ENCODE peak calls at places on chromosomes 2 and 18, in four cellular contexts. One of them, this sample, is unnamed.

GRCh38 chr2:82790277-82791021 is 1668.6 kb downstream of the SUCLG1 start:
- DNase-seq in IMR-90: peak
- DNase-seq in brain microvascular endothelial cell: peak
- DNase-seq in CD8-positive, alpha-beta T cell: no peak
- DNase-seq in this sample: peak

GRCh38 chr2:238237441-238237840 is 2.4 kb downstream of the HES6 start:
- DNase-seq in IMR-90: no peak
- DNase-seq in brain microvascular endothelial cell: no peak
- DNase-seq in CD8-positive, alpha-beta T cell: no peak
- DNase-seq in this sample: no peak

GRCh38 chr2:109674894-109675534 is 60.9 kb downstream of the SOWAHC start:
- DNase-seq in IMR-90: no peak
- DNase-seq in brain microvascular endothelial cell: no peak
- DNase-seq in CD8-positive, alpha-beta T cell: no peak
- DNase-seq in this sample: no peak

GRCh38 chr2:12303181-12304030 is 413.3 kb upstream of the TRIB2 start:
- DNase-seq in IMR-90: peak
- DNase-seq in brain microvascular endothelial cell: peak
- DNase-seq in CD8-positive, alpha-beta T cell: no peak
- DNase-seq in this sample: peak

GRCh38 chr18:46946656-46947282 is 29.4 kb downstream of the KATNAL2 start:
- DNase-seq in IMR-90: peak
- DNase-seq in brain microvascular endothelial cell: peak
- DNase-seq in CD8-positive, alpha-beta T cell: peak
- DNase-seq in this sample: peak

GRCh38 chr2:174546519-174547506 is 50.8 kb downstream of the WIPF1 start:
- DNase-seq in IMR-90: peak
- DNase-seq in brain microvascular endothelial cell: peak
- DNase-seq in CD8-positive, alpha-beta T cell: no peak
- DNase-seq in this sample: peak

GRCh38 chr2:227503433-227504406 is 31.8 kb downstream of the AGFG1 start:
- DNase-seq in IMR-90: peak
- DNase-seq in brain microvascular endothelial cell: peak
- DNase-seq in CD8-positive, alpha-beta T cell: no peak
- DNase-seq in this sample: peak

GRCh38 chr18:75123113-75123512 is 85.8 kb downstream of the PTGR3 start:
- DNase-seq in IMR-90: no peak
- DNase-seq in brain microvascular endothelial cell: no peak
- DNase-seq in CD8-positive, alpha-beta T cell: peak
- DNase-seq in this sample: no peak

GRCh38 chr2:134866498-134867099 is 28.2 kb downstream of the ACMSD start:
- DNase-seq in IMR-90: peak
- DNase-seq in brain microvascular endothelial cell: peak
- DNase-seq in CD8-positive, alpha-beta T cell: no peak
- DNase-seq in this sample: peak

GRCh38 chr18:6374935-6375529 is 39.7 kb downstream of the L3MBTL4 start:
- DNase-seq in IMR-90: no peak
- DNase-seq in brain microvascular endothelial cell: no peak
- DNase-seq in CD8-positive, alpha-beta T cell: no peak
- DNase-seq in this sample: no peak

GRCh38 chr2:191401287-191401686 is 156.1 kb downstream of the MYO1B start:
- DNase-seq in IMR-90: peak
- DNase-seq in brain microvascular endothelial cell: peak
- DNase-seq in CD8-positive, alpha-beta T cell: no peak
- DNase-seq in this sample: peak

GRCh38 chr2:111119004-111119846 is 1.5 kb upstream of the BCL2L11 start:
- DNase-seq in IMR-90: no peak
- DNase-seq in brain microvascular endothelial cell: no peak
- DNase-seq in CD8-positive, alpha-beta T cell: peak
- DNase-seq in this sample: no peak

GRCh38 chr2:105933906-105934305 is 189.2 kb downstream of the NCK2 start:
- DNase-seq in IMR-90: no peak
- DNase-seq in brain microvascular endothelial cell: no peak
- DNase-seq in CD8-positive, alpha-beta T cell: no peak
- DNase-seq in this sample: no peak

GRCh38 chr2:242035858-242036652 is 166.5 kb downstream of the RTP5 start:
- DNase-seq in IMR-90: no peak
- DNase-seq in brain microvascular endothelial cell: no peak
- DNase-seq in CD8-positive, alpha-beta T cell: peak
- DNase-seq in this sample: no peak

GRCh38 chr2:8080063-8080462 is 601.8 kb upstream of the ID2 start:
- DNase-seq in IMR-90: no peak
- DNase-seq in brain microvascular endothelial cell: no peak
- DNase-seq in CD8-positive, alpha-beta T cell: no peak
- DNase-seq in this sample: no peak

GRCh38 chr18:3114026-3114425 is 101.1 kb upstream of the LPIN2 start:
- DNase-seq in IMR-90: no peak
- DNase-seq in brain microvascular endothelial cell: no peak
- DNase-seq in CD8-positive, alpha-beta T cell: no peak
- DNase-seq in this sample: no peak

GRCh38 chr2:10752236-10752635 is 30.8 kb downstream of the ATP6V1C2 start:
- DNase-seq in IMR-90: no peak
- DNase-seq in brain microvascular endothelial cell: no peak
- DNase-seq in CD8-positive, alpha-beta T cell: no peak
- DNase-seq in this sample: no peak

GRCh38 chr2:168671932-168672331 is 130.5 kb upstream of the NOSTRIN start:
- DNase-seq in IMR-90: peak
- DNase-seq in brain microvascular endothelial cell: peak
- DNase-seq in CD8-positive, alpha-beta T cell: no peak
- DNase-seq in this sample: peak

GRCh38 chr2:28129955-28130695 is 239.6 kb downstream of the BABAM2 start:
- DNase-seq in IMR-90: peak
- DNase-seq in brain microvascular endothelial cell: no peak
- DNase-seq in CD8-positive, alpha-beta T cell: no peak
- DNase-seq in this sample: no peak

GRCh38 chr2:239944706-239945551 is 80.2 kb downstream of the NDUFA10 start:
- DNase-seq in IMR-90: peak
- DNase-seq in brain microvascular endothelial cell: peak
- DNase-seq in CD8-positive, alpha-beta T cell: peak
- DNase-seq in this sample: peak

GRCh38 chr2:160075171-160075570 is 12.8 kb upstream of the PLA2R1 start:
- DNase-seq in IMR-90: peak
- DNase-seq in brain microvascular endothelial cell: peak
- DNase-seq in CD8-positive, alpha-beta T cell: no peak
- DNase-seq in this sample: peak

GRCh38 chr2:216066255-216066654 is 15.4 kb downstream of the PECR start:
- DNase-seq in IMR-90: peak
- DNase-seq in brain microvascular endothelial cell: peak
- DNase-seq in CD8-positive, alpha-beta T cell: no peak
- DNase-seq in this sample: peak

GRCh38 chr2:145815933-145816332 is 1296.0 kb upstream of the ZEB2 start:
- DNase-seq in IMR-90: no peak
- DNase-seq in brain microvascular endothelial cell: no peak
- DNase-seq in CD8-positive, alpha-beta T cell: no peak
- DNase-seq in this sample: no peak

GRCh38 chr2:217279571-217279970 is 419.7 kb upstream of the TNP1 start:
- DNase-seq in IMR-90: peak
- DNase-seq in brain microvascular endothelial cell: peak
- DNase-seq in CD8-positive, alpha-beta T cell: no peak
- DNase-seq in this sample: peak

DNA sequence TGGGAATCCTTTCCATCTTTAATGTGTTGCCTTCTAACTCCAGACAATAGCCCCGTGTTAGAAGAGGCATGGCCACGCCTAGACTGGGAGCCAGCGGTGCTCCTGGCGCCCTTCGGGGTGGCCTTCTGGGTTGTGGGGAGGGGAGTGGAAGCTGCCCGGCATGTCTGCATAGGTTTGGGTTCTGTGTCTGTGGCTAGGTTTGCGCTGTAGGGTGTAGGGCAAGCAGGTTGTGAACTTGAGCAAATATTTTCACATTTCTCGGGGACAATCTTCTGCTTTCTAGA is 40.4 kb downstream of the CELF4 start:
- DNase-seq in IMR-90: no peak
- DNase-seq in brain microvascular endothelial cell: no peak
- DNase-seq in CD8-positive, alpha-beta T cell: no peak
- DNase-seq in this sample: no peak
- H3K4me3 ChIP-seq in IMR-90: no peak
- H3K4me3 ChIP-seq in brain microvascular endothelial cell: no peak
- H3K4me3 ChIP-seq in CD8-positive, alpha-beta T cell: no peak
- H3K4me3 ChIP-seq in this sample: no peak

DNA sequence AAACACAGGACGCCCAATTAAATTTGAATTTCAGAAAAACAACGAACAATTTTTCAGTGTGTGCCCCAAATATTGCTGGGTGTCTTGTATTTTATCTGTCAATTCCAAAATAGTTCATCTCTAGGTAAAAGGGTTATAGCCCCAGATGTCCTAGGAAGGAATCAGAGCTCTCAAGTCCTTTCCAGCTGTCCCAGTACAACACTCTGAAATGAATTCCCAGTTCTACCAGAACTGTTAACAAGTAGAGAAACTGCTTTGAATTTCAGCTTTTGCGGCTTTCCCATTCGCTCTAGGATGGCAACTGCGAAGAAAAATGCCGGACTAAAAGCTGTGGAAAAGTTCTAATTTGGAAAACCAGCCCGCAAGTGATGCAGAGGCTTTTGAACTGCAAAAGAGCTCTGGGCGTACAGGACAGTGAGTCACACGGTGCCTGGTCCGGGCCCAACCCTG is 497 bp upstream of the GIGYF2 start:
- DNase-seq in IMR-90: no peak
- DNase-seq in brain microvascular endothelial cell: no peak
- DNase-seq in CD8-positive, alpha-beta T cell: no peak
- DNase-seq in this sample: no peak
- TF ChIP-seq CTCF in IMR-90: no peak
- TF ChIP-seq CTCF in brain microvascular endothelial cell: no peak
- TF ChIP-seq CTCF in CD8-positive, alpha-beta T cell: no peak
- TF ChIP-seq CTCF in this sample: no peak

DNA sequence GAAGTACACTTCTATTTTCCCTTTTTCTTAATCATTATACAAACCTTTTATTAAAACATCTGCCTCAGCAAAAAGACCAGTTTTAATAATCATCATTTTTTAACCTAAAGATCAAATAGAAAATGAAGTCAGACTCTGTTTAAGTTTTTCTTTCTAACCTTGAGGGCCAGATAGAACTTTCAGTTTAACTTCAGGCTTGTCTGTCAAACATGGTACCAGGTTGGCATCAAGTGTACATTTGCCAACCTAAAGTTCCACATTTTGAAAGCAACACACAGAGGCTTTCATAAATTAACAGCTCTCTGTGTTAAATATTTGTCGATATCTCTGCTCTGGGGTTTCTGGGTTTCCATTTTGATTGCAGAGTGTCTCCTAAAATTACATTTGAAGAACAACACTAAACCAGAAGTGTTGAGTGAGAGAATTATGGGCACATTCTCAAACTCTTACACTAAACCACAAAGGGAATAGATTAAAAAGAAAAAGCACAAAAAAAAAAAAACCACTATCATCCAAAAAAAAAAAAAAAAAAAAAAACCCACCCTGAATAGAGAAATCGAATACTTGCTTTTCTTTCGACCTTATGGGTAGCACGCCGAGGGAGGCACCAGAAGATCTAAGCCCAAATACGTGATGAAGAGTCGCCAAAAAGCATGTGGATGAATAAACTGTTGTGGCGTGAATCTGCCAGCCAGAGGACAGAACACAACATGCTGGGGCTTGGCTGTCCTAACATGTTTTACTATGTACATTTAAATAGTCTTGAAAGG is 166.2 kb downstream of the TCF4 start:
- DNase-seq in IMR-90: no peak
- DNase-seq in brain microvascular endothelial cell: no peak
- DNase-seq in CD8-positive, alpha-beta T cell: no peak
- DNase-seq in this sample: peak
- H3K4me3 ChIP-seq in IMR-90: peak
- H3K4me3 ChIP-seq in brain microvascular endothelial cell: no peak
- H3K4me3 ChIP-seq in CD8-positive, alpha-beta T cell: no peak
- H3K4me3 ChIP-seq in this sample: peak

GRCh38 chr18:22066083-22066485 is 103.3 kb upstream of the GATA6 start:
- DNase-seq in IMR-90: no peak
- DNase-seq in brain microvascular endothelial cell: no peak
- DNase-seq in CD8-positive, alpha-beta T cell: no peak
- DNase-seq in this sample: no peak

GRCh38 chr18:22063077-22063476 is 106.3 kb upstream of the GATA6 start:
- DNase-seq in IMR-90: no peak
- DNase-seq in brain microvascular endothelial cell: no peak
- DNase-seq in CD8-positive, alpha-beta T cell: no peak
- DNase-seq in this sample: peak

GRCh38 chr18:22067109-22067508 is 102.3 kb upstream of the GATA6 start:
- DNase-seq in IMR-90: no peak
- DNase-seq in brain microvascular endothelial cell: no peak
- DNase-seq in CD8-positive, alpha-beta T cell: no peak
- DNase-seq in this sample: no peak

GRCh38 chr18:22063672-22064071 is 105.7 kb upstream of the GATA6 start:
- DNase-seq in IMR-90: no peak
- DNase-seq in brain microvascular endothelial cell: no peak
- DNase-seq in CD8-positive, alpha-beta T cell: no peak
- DNase-seq in this sample: no peak

DNA sequence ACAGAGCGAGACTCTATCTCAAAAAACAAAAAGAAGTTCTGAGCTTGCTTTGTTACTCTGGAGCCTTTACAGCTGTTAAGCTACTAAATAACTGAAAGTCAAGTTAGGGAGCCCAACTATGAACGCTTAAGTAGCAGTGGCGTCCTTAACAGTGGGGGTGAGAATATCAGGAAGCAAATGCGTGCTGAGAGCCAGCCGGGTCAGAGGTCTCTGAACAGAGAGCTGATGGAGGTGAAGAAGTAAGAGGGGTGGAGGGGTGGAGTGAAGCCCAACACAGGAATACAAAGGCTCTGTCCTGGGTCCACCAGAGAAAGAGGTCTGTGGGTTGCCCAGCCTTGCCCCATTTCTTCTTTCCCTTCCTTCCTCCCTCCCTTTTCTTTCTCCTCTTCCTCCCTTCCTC is 104.1 kb upstream of the GATA6 start:
- DNase-seq in IMR-90: no peak
- DNase-seq in brain microvascular endothelial cell: no peak
- DNase-seq in CD8-positive, alpha-beta T cell: no peak
- DNase-seq in this sample: no peak
- TF ChIP-seq CTCF in IMR-90: no peak
- TF ChIP-seq CTCF in brain microvascular endothelial cell: no peak
- TF ChIP-seq CTCF in CD8-positive, alpha-beta T cell: no peak
- TF ChIP-seq CTCF in this sample: no peak

DNA sequence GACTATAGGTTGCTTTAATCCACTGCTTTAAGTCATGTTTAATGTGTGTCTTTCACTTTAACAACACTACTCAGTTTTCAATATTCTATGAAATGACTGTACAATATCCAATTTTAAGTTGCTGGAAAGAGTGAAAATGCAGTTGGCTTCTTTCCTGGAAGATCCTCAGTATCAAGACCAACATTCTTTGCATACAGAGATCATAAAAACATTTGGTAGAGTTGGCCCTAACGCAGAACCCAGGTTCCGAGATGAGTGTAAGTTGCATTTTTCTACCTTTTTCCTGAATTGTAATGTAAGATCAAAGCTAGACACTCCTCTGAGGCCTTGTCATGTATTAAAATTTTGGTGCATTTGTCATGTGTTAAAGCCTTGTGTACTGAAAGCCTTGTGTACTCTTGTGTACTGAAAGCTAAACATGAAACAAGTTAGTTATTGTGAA is 42.9 kb upstream of the TNFRSF11A start:
- DNase-seq in IMR-90: peak
- DNase-seq in brain microvascular endothelial cell: peak
- DNase-seq in CD8-positive, alpha-beta T cell: no peak
- DNase-seq in this sample: peak
- H3K4me3 ChIP-seq in IMR-90: no peak
- H3K4me3 ChIP-seq in brain microvascular endothelial cell: no peak
- H3K4me3 ChIP-seq in CD8-positive, alpha-beta T cell: no peak
- H3K4me3 ChIP-seq in this sample: no peak

This sample was measured in foreskin fibroblast.